ENCODE peak calls at places on chromosome 13, in eight cellular contexts. One of them, this sample, is unnamed.

GRCh38 chr13:91185294-91185863 is 162.1 kb upstream of the MIR17HG start:
- DNase-seq in germinal center: no peak
- DNase-seq in kidney glomerular epithelial cell: peak
- DNase-seq in SK-N-MC: no peak
- DNase-seq in ELR: peak
- DNase-seq in nucleus accumbens: no peak
- DNase-seq in fibroblast of pulmonary artery: peak
- DNase-seq in lung microvascular endothelial cell: no peak
- DNase-seq in this sample: no peak

GRCh38 chr13:30892966-30893365 is 13.1 kb upstream of the MEDAG start:
- DNase-seq in SK-N-MC: no peak
- DNase-seq in kidney glomerular epithelial cell: no peak
- DNase-seq in lung microvascular endothelial cell: peak
- DNase-seq in germinal center: peak
- DNase-seq in nucleus accumbens: no peak
- DNase-seq in fibroblast of pulmonary artery: peak
- DNase-seq in ELR: peak
- DNase-seq in this sample: no peak

GRCh38 chr13:23074054-23074805 is 106.5 kb upstream of the SGCG start:
- DNase-seq in kidney glomerular epithelial cell: no peak
- DNase-seq in ELR: no peak
- DNase-seq in nucleus accumbens: no peak
- DNase-seq in lung microvascular endothelial cell: no peak
- DNase-seq in fibroblast of pulmonary artery: peak
- DNase-seq in SK-N-MC: no peak
- DNase-seq in germinal center: no peak
- DNase-seq in this sample: no peak

GRCh38 chr13:33145667-33146066 is 129.4 kb downstream of the KL start:
- DNase-seq in SK-N-MC: no peak
- DNase-seq in fibroblast of pulmonary artery: no peak
- DNase-seq in nucleus accumbens: no peak
- DNase-seq in ELR: no peak
- DNase-seq in germinal center: no peak
- DNase-seq in lung microvascular endothelial cell: no peak
- DNase-seq in kidney glomerular epithelial cell: no peak
- DNase-seq in this sample: peak

GRCh38 chr13:99388334-99388923 is 81.2 kb upstream of the GPR183 start:
- DNase-seq in kidney glomerular epithelial cell: no peak
- DNase-seq in germinal center: no peak
- DNase-seq in fibroblast of pulmonary artery: no peak
- DNase-seq in SK-N-MC: no peak
- DNase-seq in ELR: no peak
- DNase-seq in lung microvascular endothelial cell: no peak
- DNase-seq in nucleus accumbens: no peak
- DNase-seq in this sample: no peak

GRCh38 chr13:50309200-50309848 is 294.1 kb downstream of the KCNRG start:
- DNase-seq in lung microvascular endothelial cell: no peak
- DNase-seq in ELR: no peak
- DNase-seq in SK-N-MC: peak
- DNase-seq in kidney glomerular epithelial cell: no peak
- DNase-seq in fibroblast of pulmonary artery: no peak
- DNase-seq in germinal center: no peak
- DNase-seq in nucleus accumbens: no peak
- DNase-seq in this sample: no peak

GRCh38 chr13:40102854-40103253 is 447.4 kb downstream of the COG6 start:
- DNase-seq in lung microvascular endothelial cell: peak
- DNase-seq in kidney glomerular epithelial cell: peak
- DNase-seq in ELR: peak
- DNase-seq in fibroblast of pulmonary artery: peak
- DNase-seq in nucleus accumbens: peak
- DNase-seq in germinal center: no peak
- DNase-seq in SK-N-MC: no peak
- DNase-seq in this sample: no peak

GRCh38 chr13:67574320-67575233 is 344.4 kb upstream of the PCDH9 start:
- DNase-seq in lung microvascular endothelial cell: no peak
- DNase-seq in kidney glomerular epithelial cell: no peak
- DNase-seq in ELR: peak
- DNase-seq in nucleus accumbens: no peak
- DNase-seq in germinal center: no peak
- DNase-seq in fibroblast of pulmonary artery: peak
- DNase-seq in SK-N-MC: peak
- DNase-seq in this sample: no peak

GRCh38 chr13:99033814-99034213 is 56.0 kb upstream of the DOCK9 start:
- DNase-seq in ELR: peak
- DNase-seq in fibroblast of pulmonary artery: peak
- DNase-seq in lung microvascular endothelial cell: peak
- DNase-seq in nucleus accumbens: no peak
- DNase-seq in kidney glomerular epithelial cell: peak
- DNase-seq in SK-N-MC: no peak
- DNase-seq in germinal center: no peak
- DNase-seq in this sample: no peak

GRCh38 chr13:109274188-109274821 is 512.1 kb downstream of the IRS2 start:
- DNase-seq in nucleus accumbens: no peak
- DNase-seq in kidney glomerular epithelial cell: peak
- DNase-seq in ELR: peak
- DNase-seq in germinal center: no peak
- DNase-seq in SK-N-MC: no peak
- DNase-seq in lung microvascular endothelial cell: peak
- DNase-seq in fibroblast of pulmonary artery: peak
- DNase-seq in this sample: no peak

GRCh38 chr13:48962281-48962680 is 13.4 kb upstream of the FNDC3A start:
- DNase-seq in fibroblast of pulmonary artery: peak
- DNase-seq in nucleus accumbens: no peak
- DNase-seq in ELR: no peak
- DNase-seq in SK-N-MC: no peak
- DNase-seq in germinal center: no peak
- DNase-seq in lung microvascular endothelial cell: no peak
- DNase-seq in kidney glomerular epithelial cell: no peak
- DNase-seq in this sample: no peak

GRCh38 chr13:40344270-40345148 is 321.9 kb downstream of the FOXO1 start:
- DNase-seq in kidney glomerular epithelial cell: no peak
- DNase-seq in nucleus accumbens: no peak
- DNase-seq in fibroblast of pulmonary artery: peak
- DNase-seq in SK-N-MC: no peak
- DNase-seq in ELR: no peak
- DNase-seq in lung microvascular endothelial cell: no peak
- DNase-seq in germinal center: no peak
- DNase-seq in this sample: no peak

GRCh38 chr13:95533545-95534135 is 18.9 kb upstream of the CLDN10 start:
- DNase-seq in lung microvascular endothelial cell: peak
- DNase-seq in nucleus accumbens: no peak
- DNase-seq in germinal center: no peak
- DNase-seq in ELR: no peak
- DNase-seq in kidney glomerular epithelial cell: peak
- DNase-seq in fibroblast of pulmonary artery: no peak
- DNase-seq in SK-N-MC: no peak
- DNase-seq in this sample: no peak

GRCh38 chr13:99383511-99383921 is 76.3 kb upstream of the GPR183 start:
- DNase-seq in kidney glomerular epithelial cell: no peak
- DNase-seq in lung microvascular endothelial cell: no peak
- DNase-seq in fibroblast of pulmonary artery: no peak
- DNase-seq in germinal center: no peak
- DNase-seq in ELR: no peak
- DNase-seq in nucleus accumbens: no peak
- DNase-seq in SK-N-MC: no peak
- DNase-seq in this sample: no peak

GRCh38 chr13:23752111-23753001 is 136.8 kb downstream of the MIPEP start:
- DNase-seq in nucleus accumbens: no peak
- DNase-seq in SK-N-MC: no peak
- DNase-seq in ELR: peak
- DNase-seq in lung microvascular endothelial cell: no peak
- DNase-seq in germinal center: no peak
- DNase-seq in fibroblast of pulmonary artery: no peak
- DNase-seq in kidney glomerular epithelial cell: no peak
- DNase-seq in this sample: peak

GRCh38 chr13:66074018-66074615 is 1156.0 kb downstream of the PCDH9 start:
- DNase-seq in fibroblast of pulmonary artery: no peak
- DNase-seq in germinal center: no peak
- DNase-seq in ELR: no peak
- DNase-seq in SK-N-MC: no peak
- DNase-seq in lung microvascular endothelial cell: no peak
- DNase-seq in nucleus accumbens: no peak
- DNase-seq in kidney glomerular epithelial cell: no peak
- DNase-seq in this sample: no peak

GRCh38 chr13:113273856-113274590 is 23.0 kb upstream of the LAMP1 start:
- DNase-seq in lung microvascular endothelial cell: peak
- DNase-seq in germinal center: no peak
- DNase-seq in nucleus accumbens: peak
- DNase-seq in ELR: peak
- DNase-seq in SK-N-MC: no peak
- DNase-seq in fibroblast of pulmonary artery: peak
- DNase-seq in kidney glomerular epithelial cell: peak
- DNase-seq in this sample: no peak

GRCh38 chr13:38687246-38688229 is 661 bp downstream of the FREM2 start:
- DNase-seq in nucleus accumbens: no peak
- DNase-seq in kidney glomerular epithelial cell: no peak
- DNase-seq in germinal center: no peak
- DNase-seq in lung microvascular endothelial cell: no peak
- DNase-seq in SK-N-MC: no peak
- DNase-seq in ELR: peak
- DNase-seq in fibroblast of pulmonary artery: no peak
- DNase-seq in this sample: peak

GRCh38 chr13:100673831-100674362 is 698 bp downstream of the TMTC4 start:
- DNase-seq in SK-N-MC: no peak
- DNase-seq in nucleus accumbens: no peak
- DNase-seq in germinal center: peak
- DNase-seq in ELR: peak
- DNase-seq in fibroblast of pulmonary artery: peak
- DNase-seq in lung microvascular endothelial cell: peak
- DNase-seq in kidney glomerular epithelial cell: peak
- DNase-seq in this sample: peak

GRCh38 chr13:31545616-31546015 is 193.7 kb upstream of the RXFP2 start:
- DNase-seq in fibroblast of pulmonary artery: peak
- DNase-seq in lung microvascular endothelial cell: no peak
- DNase-seq in germinal center: no peak
- DNase-seq in nucleus accumbens: no peak
- DNase-seq in kidney glomerular epithelial cell: no peak
- DNase-seq in ELR: peak
- DNase-seq in SK-N-MC: no peak
- DNase-seq in this sample: no peak

GRCh38 chr13:80082396-80083096 is 258.4 kb downstream of the SPRY2 start:
- DNase-seq in germinal center: no peak
- DNase-seq in kidney glomerular epithelial cell: peak
- DNase-seq in nucleus accumbens: no peak
- DNase-seq in ELR: peak
- DNase-seq in fibroblast of pulmonary artery: peak
- DNase-seq in lung microvascular endothelial cell: peak
- DNase-seq in SK-N-MC: no peak
- DNase-seq in this sample: no peak

GRCh38 chr13:49046002-49046401 is 70.3 kb downstream of the FNDC3A start:
- DNase-seq in ELR: no peak
- DNase-seq in lung microvascular endothelial cell: no peak
- DNase-seq in kidney glomerular epithelial cell: no peak
- DNase-seq in nucleus accumbens: no peak
- DNase-seq in fibroblast of pulmonary artery: no peak
- DNase-seq in germinal center: no peak
- DNase-seq in SK-N-MC: no peak
- DNase-seq in this sample: no peak

GRCh38 chr13:31053098-31053497 is 108.6 kb downstream of the HSPH1 start:
- DNase-seq in ELR: peak
- DNase-seq in kidney glomerular epithelial cell: no peak
- DNase-seq in SK-N-MC: no peak
- DNase-seq in germinal center: no peak
- DNase-seq in nucleus accumbens: no peak
- DNase-seq in lung microvascular endothelial cell: peak
- DNase-seq in fibroblast of pulmonary artery: no peak
- DNase-seq in this sample: no peak

GRCh38 chr13:18965347-18965855 is 216.2 kb downstream of the TUBA3C start:
- DNase-seq in SK-N-MC: no peak
- DNase-seq in fibroblast of pulmonary artery: no peak
- DNase-seq in lung microvascular endothelial cell: no peak
- DNase-seq in nucleus accumbens: no peak
- DNase-seq in ELR: no peak
- DNase-seq in kidney glomerular epithelial cell: no peak
- DNase-seq in germinal center: no peak
- DNase-seq in this sample: no peak

GRCh38 chr13:102117175-102117830 is 284.5 kb downstream of the FGF14 start:
- DNase-seq in germinal center: no peak
- DNase-seq in nucleus accumbens: no peak
- DNase-seq in ELR: no peak
- DNase-seq in kidney glomerular epithelial cell: no peak
- DNase-seq in lung microvascular endothelial cell: no peak
- DNase-seq in SK-N-MC: no peak
- DNase-seq in fibroblast of pulmonary artery: no peak
- DNase-seq in this sample: no peak

GRCh38 chr13:79988573-79988972 is 352.4 kb downstream of the SPRY2 start:
- DNase-seq in fibroblast of pulmonary artery: peak
- DNase-seq in germinal center: no peak
- DNase-seq in lung microvascular endothelial cell: peak
- DNase-seq in SK-N-MC: no peak
- DNase-seq in kidney glomerular epithelial cell: no peak
- DNase-seq in nucleus accumbens: no peak
- DNase-seq in ELR: peak
- DNase-seq in this sample: no peak